ENCODE peak calls at places on chromosomes 13 and 19, in nine cellular contexts. Q is retinal pigment epithelial cell, J is fibroblast of the aortic adventitia, M is AG09309, G is stomach, B is foreskin fibroblast, O is breast epithelium, W is tibial nerve, C is kidney. I is an unnamed sample.

GRCh38 chr13:110329798-110330461 is 22.8 kb downstream of the COL4A2 start:
- DNase-seq in Q (no peak), J (no peak), M (no peak), G (no peak), B (peak; percentile 30), O (no peak), W (no peak), C (no peak), I (no peak)

GRCh38 chr19:3409346-3410064 is 43.1 kb downstream of the NFIC start:
- DNase-seq in Q (no peak), J (no peak), M (no peak), G (peak; percentile 47), B (no peak), O (peak; percentile 85), W (peak; percentile 61), C (peak; percentile 88), I (no peak)

GRCh38 chr19:6498294-6499036 is 3.6 kb downstream of the TUBB4A start:
- DNase-seq in Q (no peak), J (no peak), M (no peak), G (no peak), B (no peak), O (no peak), W (no peak), C (no peak), I (no peak)

GRCh38 chr19:8310342-8311055 is 2.3 kb upstream of the CD320 start:
- DNase-seq in Q (no peak), J (no peak), M (no peak), G (peak; percentile 20), B (no peak), O (no peak), W (no peak), C (peak; percentile 22), I (no peak)

GRCh38 chr13:105996391-105997028 is 539.0 kb downstream of the EFNB2 start:
- DNase-seq in Q (no peak), J (no peak), M (no peak), G (no peak), B (no peak), O (no peak), W (no peak), C (no peak), I (no peak)

GRCh38 chr13:37515226-37515625 is 83.3 kb downstream of the POSTN start:
- DNase-seq in Q (no peak), J (no peak), M (no peak), G (no peak), B (no peak), O (no peak), W (no peak), C (no peak), I (no peak)

GRCh38 chr13:113153810-113154748 is 4.4 kb upstream of the PROZ start:
- DNase-seq in Q (no peak), J (peak; percentile 66), M (no peak), G (peak; percentile 83), B (peak; percentile 84), O (peak; percentile 73), W (peak; percentile 70), C (peak; percentile 95), I (no peak)

GRCh38 chr19:1259206-1259872 is 9.8 kb upstream of the CIRBP start:
- DNase-seq in Q (no peak), J (peak; percentile 51), M (no peak), G (peak; percentile 72), B (peak; percentile 84), O (no peak), W (no peak), C (peak; percentile 95), I (no peak)

GRCh38 chr13:79869326-79869725 is 388.4 kb downstream of the NDFIP2 start:
- DNase-seq in Q (peak; percentile 25), J (no peak), M (no peak), G (no peak), B (no peak), O (no peak), W (no peak), C (no peak), I (no peak)

GRCh38 chr19:36850646-36851442 is at the start of gene ZNF345:
- DNase-seq in Q (peak; percentile 85), J (peak; percentile 96), M (peak; percentile 71), G (peak; percentile 90), B (peak; percentile 96), O (peak; percentile 91), W (peak; percentile 90), C (peak; percentile 95), I (peak; percentile 70)

GRCh38 chr19:42233638-42234292 is 8.6 kb downstream of the GSK3A start:
- DNase-seq in Q (no peak), J (no peak), M (no peak), G (no peak), B (no peak), O (no peak), W (no peak), C (no peak), I (no peak)

GRCh38 chr13:99322297-99323103 is 15.3 kb upstream of the GPR183 start:
- DNase-seq in Q (no peak), J (peak; percentile 85), M (peak; percentile 61), G (no peak), B (peak; percentile 83), O (no peak), W (no peak), C (no peak), I (no peak)

GRCh38 chr13:50494110-50494509 is 349.4 kb downstream of the DLEU7 start:
- DNase-seq in Q (no peak), J (no peak), M (no peak), G (no peak), B (no peak), O (no peak), W (no peak), C (no peak), I (no peak)

GRCh38 chr19:41426952-41427646 is at the start of gene B3GNT8:
- DNase-seq in Q (no peak), J (peak; percentile 64), M (no peak), G (peak; percentile 86), B (peak; percentile 90), O (peak; percentile 82), W (peak; percentile 71), C (peak; percentile 95), I (no peak)

GRCh38 chr19:5023128-5023571 is 54.2 kb downstream of the KDM4B start:
- DNase-seq in Q (no peak), J (peak; percentile 39), M (no peak), G (no peak), B (no peak), O (peak; percentile 75), W (no peak), C (no peak), I (no peak)

GRCh38 chr13:79318664-79319063 is 87.4 kb downstream of the RBM26 start:
- DNase-seq in Q (no peak), J (no peak), M (no peak), G (peak; percentile 47), B (no peak), O (no peak), W (no peak), C (no peak), I (no peak)

GRCh38 chr13:74288361-74288911 is 154.2 kb upstream of the KLF12 start:
- DNase-seq in Q (no peak), J (no peak), M (no peak), G (peak; percentile 33), B (peak; percentile 27), O (no peak), W (no peak), C (peak; percentile 59), I (no peak)

GRCh38 chr19:10478476-10478875 is 24.7 kb downstream of the KEAP1 start:
- DNase-seq in Q (no peak), J (peak; percentile 62), M (no peak), G (no peak), B (peak; percentile 57), O (no peak), W (no peak), C (no peak), I (no peak)

GRCh38 chr13:76715043-76715442 is 171.2 kb downstream of the KCTD12 start:
- DNase-seq in Q (no peak), J (no peak), M (no peak), G (no peak), B (no peak), O (no peak), W (no peak), C (no peak), I (no peak)

GRCh38 chr13:41502676-41503075 is 45.3 kb downstream of the RGCC start:
- DNase-seq in Q (no peak), J (no peak), M (no peak), G (no peak), B (no peak), O (no peak), W (no peak), C (no peak), I (no peak)

GRCh38 chr19:53870485-53870844 is 2.8 kb downstream of the MYADM start:
- DNase-seq in Q (no peak), J (no peak), M (no peak), G (peak; percentile 60), B (no peak), O (no peak), W (no peak), C (no peak), I (no peak)

GRCh38 chr13:49810825-49811526 is 18.5 kb upstream of the KPNA3 start:
- DNase-seq in Q (no peak), J (peak; percentile 50), M (no peak), G (no peak), B (peak; percentile 82), O (no peak), W (no peak), C (no peak), I (no peak)

GRCh38 chr13:51803422-51804294 is at the start of gene DHRS12:
- DNase-seq in Q (no peak), J (peak; percentile 74), M (no peak), G (peak; percentile 93), B (peak; percentile 89), O (peak; percentile 91), W (peak; percentile 90), C (peak; percentile 97), I (no peak)
- TF ChIP-seq CTCF in Q (no peak), J (no peak), M (no peak), G (no peak), B (no peak), O (peak; percentile 23), W (no peak), C (peak; percentile 10), I (no peak)

GRCh38 chr19:11673608-11674041 is 65.1 kb downstream of the ZNF823 start:
- DNase-seq in Q (no peak), J (peak; percentile 73), M (peak; percentile 21), G (peak; percentile 69), B (peak; percentile 80), O (peak; percentile 55), W (peak; percentile 41), C (peak; percentile 89), I (no peak)
- H3K4me3 ChIP-seq in Q (peak overlapping the region; percentile 45), J (peak overlapping the region; percentile 71), M (peak overlapping the region; percentile 30), G (peak overlapping the region; percentile 37), B (peak overlapping the region; percentile 44), O (peak overlapping the region; percentile 64), W (peak overlapping the region; percentile 28), C (peak overlapping the region; percentile 61), I (no peak overlapping the region)

GRCh38 chr19:11612816-11613511 is 15.7 kb downstream of the ZNF627 start:
- DNase-seq in Q (no peak), J (no peak), M (no peak), G (no peak), B (no peak), O (no peak), W (no peak), C (no peak), I (no peak)
- TF ChIP-seq CTCF in Q (no peak), J (no peak), M (no peak), G (no peak), B (no peak), O (no peak), W (no peak), C (no peak), I (no peak)

DNA sequence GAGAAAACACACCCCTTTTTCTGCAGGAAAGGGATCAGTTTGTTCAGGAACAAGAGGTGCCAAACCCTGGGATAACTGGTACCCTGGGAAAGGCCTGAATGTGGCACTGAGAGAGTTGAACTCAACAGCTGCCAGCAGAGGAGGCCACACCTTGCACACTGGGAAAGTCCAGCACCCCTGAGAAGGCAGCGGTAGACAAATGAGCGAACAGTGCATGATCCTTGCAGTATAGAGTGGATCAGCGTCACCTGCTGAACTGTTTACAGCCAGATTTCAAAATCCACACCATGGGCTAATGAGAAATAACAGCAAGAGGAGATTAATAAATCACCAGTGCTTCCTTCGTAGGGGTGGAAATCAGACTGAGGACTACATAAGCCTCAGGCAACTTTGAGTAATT is 52.2 kb downstream of the DCT start:
- DNase-seq in Q (peak; percentile 20), J (no peak), M (no peak), G (no peak), B (no peak), O (no peak), W (no peak), C (no peak), I (no peak)
- H3K4me3 ChIP-seq in Q (no peak overlapping the region), J (no peak overlapping the region), M (no peak overlapping the region), G (no peak overlapping the region), B (no peak overlapping the region), O (no peak overlapping the region), W (no peak overlapping the region), C (no peak overlapping the region), I (no peak overlapping the region)